ENCODE peak calls at places on chromosome 3, in five cellular contexts. M is neural crest cell, P is ascending aorta, N is GM20000, F is tibial nerve. D is an unnamed sample.

GRCh38 chr3:106588739-106589138 is 719.9 kb upstream of the CBLB start:
- DNase-seq in N (no peak), P (no peak), F (no peak), M (no peak), D (no peak)

GRCh38 chr3:150352931-150353330 is 55.2 kb upstream of the TSC22D2 start:
- DNase-seq in P (no peak), N (no peak), M (no peak), F (no peak), D (no peak)

GRCh38 chr3:65406470-65406869 is 632.2 kb downstream of the MAGI1 start:
- DNase-seq in F (no peak), N (no peak), M (no peak), P (no peak), D (no peak)

GRCh38 chr3:54357307-54357706 is 235.0 kb downstream of the CACNA2D3 start:
- DNase-seq in M (no peak), N (no peak), P (no peak), F (no peak), D (no peak)

GRCh38 chr3:118544458-118544857 is 490.2 kb downstream of the IGSF11 start:
- DNase-seq in M (no peak), F (no peak), P (no peak), N (no peak), D (no peak)

GRCh38 chr3:4766716-4767499 is 212.3 kb upstream of the BHLHE40 start:
- DNase-seq in P (no peak), N (no peak), F (no peak), M (no peak), D (no peak)

GRCh38 chr3:43581343-43581742 is 40.5 kb downstream of the ANO10 start:
- DNase-seq in N (no peak), M (no peak), P (no peak), F (no peak), D (no peak)

GRCh38 chr3:134239538-134239937 is 11.1 kb downstream of the RYK start:
- DNase-seq in M (no peak), P (no peak), F (no peak), N (peak), D (no peak)

GRCh38 chr3:50336452-50337174 is 4.0 kb downstream of the RASSF1 start:
- DNase-seq in P (no peak), F (no peak), N (no peak), M (no peak), D (no peak)

GRCh38 chr3:104198136-104198535 is 1168.6 kb upstream of the ALCAM start:
- DNase-seq in F (no peak), P (no peak), N (no peak), M (no peak), D (no peak)

GRCh38 chr3:33855884-33856546 is 57.6 kb downstream of the PDCD6IP start:
- DNase-seq in P (no peak), M (no peak), F (no peak), N (no peak), D (no peak)

GRCh38 chr3:65919841-65920240 is 118.9 kb downstream of the MAGI1 start:
- DNase-seq in P (no peak), M (no peak), N (no peak), F (no peak), D (no peak)

GRCh38 chr3:42505849-42506410 is 3.5 kb downstream of the VIPR1 start:
- DNase-seq in N (no peak), P (no peak), F (no peak), M (no peak), D (peak)

GRCh38 chr3:71062920-71063767 is 520.4 kb downstream of the FOXP1 start:
- DNase-seq in M (no peak), F (no peak), N (peak), P (no peak), D (no peak)

GRCh38 chr3:25090869-25091453 is 337.1 kb upstream of the RARB start:
- DNase-seq in F (no peak), N (no peak), M (no peak), P (no peak), D (no peak)

GRCh38 chr3:100169186-100169585 is 54.9 kb upstream of the FILIP1L start:
- DNase-seq in N (no peak), P (no peak), F (no peak), M (no peak), D (no peak)

GRCh38 chr3:167941234-167941995 is 154.3 kb downstream of the GOLIM4 start:
- DNase-seq in M (no peak), F (peak), N (no peak), P (peak), D (no peak)

GRCh38 chr3:79684041-79684440 is 83.8 kb downstream of the ROBO1 start:
- DNase-seq in F (no peak), P (no peak), M (no peak), N (no peak), D (no peak)

GRCh38 chr3:72746412-72747411 is 101.5 kb downstream of the SHQ1 start:
- DNase-seq in M (no peak), N (no peak), P (no peak), F (no peak), D (no peak)

GRCh38 chr3:24493951-24494615 is 567 bp downstream of the THRB start:
- DNase-seq in F (peak), P (peak), M (peak), N (no peak), D (peak)

GRCh38 chr3:73610493-73610892 is 14.2 kb downstream of the PDZRN3 start:
- DNase-seq in M (no peak), P (no peak), N (no peak), F (no peak), D (no peak)

GRCh38 chr3:183548262-183548769 is 7.2 kb downstream of the KLHL6 start:
- DNase-seq in M (no peak), N (no peak), P (no peak), F (no peak), D (no peak)

GRCh38 chr3:50392101-50392715 is 32.9 kb upstream of the TMEM115 start:
- DNase-seq in N (no peak), F (no peak), M (no peak), P (no peak), D (no peak)

GRCh38 chr3:69212411-69213160 is 90.2 kb upstream of the LMOD3 start:
- DNase-seq in P (no peak), M (no peak), N (peak), F (no peak), D (no peak)

GRCh38 chr3:57184516-57184915 is 15.3 kb downstream of the HESX1 start:
- DNase-seq in N (no peak), P (no peak), M (no peak), F (no peak), D (no peak)

GRCh38 chr3:32391643-32392529 is at the start of gene CMTM7:
- DNase-seq in P (no peak), N (peak), M (peak), F (peak), D (peak)

GRCh38 chr3:139557041-139557440 is 17.5 kb upstream of the RBP1 start:
- DNase-seq in P (no peak), M (no peak), F (no peak), N (no peak), D (no peak)

GRCh38 chr3:174101244-174101643 is 703.7 kb downstream of the NLGN1 start:
- DNase-seq in M (no peak), F (no peak), P (no peak), N (no peak), D (no peak)

GRCh38 chr3:195612075-195612800 is 28.5 kb upstream of the APOD start:
- DNase-seq in M (no peak), P (no peak), N (no peak), F (peak), D (no peak)

GRCh38 chr3:174233511-174233910 is 625.6 kb upstream of the NAALADL2 start:
- DNase-seq in P (no peak), F (no peak), M (no peak), N (no peak), D (no peak)

GRCh38 chr3:17469954-17470353 is 272.5 kb downstream of the TBC1D5 start:
- DNase-seq in M (no peak), P (no peak), F (no peak), N (no peak), D (no peak)

GRCh38 chr3:69420781-69421520 is 35.1 kb upstream of the FRMD4B start:
- DNase-seq in M (no peak), F (no peak), P (no peak), N (no peak), D (no peak)

GRCh38 chr3:127750226-127751031 is 71.9 kb downstream of the MGLL start:
- DNase-seq in F (no peak), M (no peak), N (peak), P (no peak), D (no peak)

GRCh38 chr3:41356775-41357174 is 157.5 kb downstream of the CTNNB1 start:
- DNase-seq in N (no peak), M (no peak), P (no peak), F (no peak), D (no peak)

GRCh38 chr3:157502916-157503620 is at the start of gene VEPH1:
- DNase-seq in F (no peak), N (no peak), P (no peak), M (no peak), D (no peak)

GRCh38 chr3:45688194-45688881 is 858 bp upstream of the SACM1L start:
- DNase-seq in M (peak), P (no peak), N (peak), F (no peak), D (no peak)

GRCh38 chr3:58200121-58200709 is 10.6 kb downstream of the DNASE1L3 start:
- DNase-seq in P (no peak), N (no peak), F (no peak), M (no peak), D (no peak)

GRCh38 chr3:46962990-46963389 is 13.6 kb downstream of the CCDC12 start:
- DNase-seq in M (no peak), F (no peak), N (no peak), P (no peak), D (no peak)

GRCh38 chr3:168091961-168092360 is 3.8 kb downstream of the GOLIM4 start:
- DNase-seq in F (no peak), P (no peak), N (no peak), M (no peak), D (no peak)

GRCh38 chr3:177055557-177056290 is 141.6 kb downstream of the TBL1XR1 start:
- DNase-seq in N (no peak), F (no peak), M (no peak), P (no peak), D (no peak)

DNA sequence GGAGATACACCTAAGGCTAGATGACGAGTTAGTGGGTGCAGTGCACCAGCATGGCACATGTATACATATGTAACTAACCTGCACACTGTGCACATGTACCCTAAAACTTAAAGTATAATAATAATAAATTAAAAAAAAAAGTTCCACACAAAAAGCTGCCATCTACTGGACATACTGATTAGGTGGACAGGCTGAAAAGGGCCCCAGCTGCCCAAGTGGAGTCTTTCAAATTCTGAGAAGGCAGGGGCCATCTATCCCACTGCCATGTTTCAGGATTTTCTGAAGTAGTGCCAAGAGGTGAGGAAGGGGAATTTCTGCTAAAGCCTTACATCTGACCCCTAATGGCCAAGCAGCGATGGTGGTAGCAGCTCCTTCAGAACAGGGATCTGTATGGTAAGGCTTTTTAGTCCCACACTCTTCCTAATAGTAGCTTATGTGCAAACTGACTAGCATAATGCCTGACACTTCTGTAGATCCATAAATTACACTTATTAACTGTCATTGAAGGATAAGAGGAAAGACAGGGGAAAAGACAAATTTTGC is 7.7 kb downstream of the FSTL1 start:
- DNase-seq in M (no peak), F (no peak), N (no peak), P (no peak), D (no peak)
- TF ChIP-seq CTCF in M (peak), F (no peak), N (no peak), P (no peak), D (no peak)

GRCh38 chr3:14857506-14857905 is 38.7 kb downstream of the FGD5 start:
- DNase-seq in M (no peak), P (no peak), F (no peak), N (no peak), D (no peak)
- TF ChIP-seq CTCF in M (no peak), P (no peak), F (no peak), N (no peak), D (no peak)

GRCh38 chr3:48918388-48919214 is at the start of gene ARIH2:
- DNase-seq in N (peak), M (peak), P (peak), F (peak), D (peak)
- TF ChIP-seq CTCF in N (no peak), M (peak), P (no peak), F (no peak), D (peak)

DNA sequence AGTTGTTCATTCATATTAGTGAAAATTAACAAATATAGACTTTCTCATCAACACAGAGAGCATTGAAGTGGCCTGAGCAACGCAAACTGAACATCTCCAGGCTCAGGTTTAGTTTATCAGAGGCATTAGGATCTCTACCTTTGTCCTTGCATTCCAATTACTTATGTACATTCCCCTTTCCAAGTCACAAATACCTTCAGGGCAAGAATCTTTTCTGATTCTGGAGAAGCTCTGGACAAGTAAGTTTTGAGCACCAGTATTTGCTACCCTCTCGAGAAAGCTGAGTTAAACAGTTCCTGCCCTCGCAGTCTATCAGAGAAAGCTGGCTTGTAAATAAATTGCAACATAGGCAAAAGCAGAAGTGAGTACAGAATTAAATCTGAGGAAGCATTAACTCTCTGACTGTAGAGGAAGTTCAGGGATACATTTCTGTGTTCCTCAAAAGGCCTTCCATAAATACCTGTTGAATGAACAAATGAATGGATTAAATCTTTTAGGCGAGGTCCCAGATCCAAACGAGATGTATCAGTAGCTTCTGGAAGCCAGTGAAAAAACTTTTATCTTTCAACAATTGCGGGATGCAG is 1.2 kb downstream of the OSBPL11 start:
- DNase-seq in F (no peak), M (no peak), P (no peak), N (peak), D (no peak)
- TF ChIP-seq CTCF in F (no peak), M (no peak), P (no peak), N (no peak), D (no peak)

GRCh38 chr3:193782280-193782654 is 189.3 kb downstream of the OPA1 start:
- DNase-seq in N (no peak), P (no peak), M (no peak), F (no peak), D (no peak)
- TF ChIP-seq CTCF in N (no peak), P (no peak), M (no peak), F (no peak), D (no peak)

D was measured in CD14-positive monocyte.